ENCODE peak calls at places on chromosomes 3 and 15, in four cellular contexts. H is tibial nerve, Z is coronary artery, A is fibroblast of pulmonary artery. U is an unnamed sample.

GRCh38 chr15:34154725-34155204 is 52.9 kb downstream of the PGBD4 start:
- DNase-seq in H (no peak), Z (no peak), A (no peak), U (no peak)

GRCh38 chr15:75348034-75348562 is 1.3 kb downstream of the NEIL1 start:
- DNase-seq in H (no peak), Z (no peak), A (no peak), U (no peak)

GRCh38 chr3:10845240-10845761 is 29.3 kb downstream of the SLC6A11 start:
- DNase-seq in H (no peak), Z (no peak), A (no peak), U (no peak)

GRCh38 chr15:58459562-58459961 is 27.8 kb downstream of the LIPC start:
- DNase-seq in H (no peak), Z (no peak), A (no peak), U (no peak)

GRCh38 chr3:104916971-104917370 is 449.7 kb upstream of the ALCAM start:
- DNase-seq in H (no peak), Z (no peak), A (no peak), U (no peak)

GRCh38 chr15:85886345-85886935 is 91.7 kb upstream of the KLHL25 start:
- DNase-seq in H (no peak), Z (no peak), A (no peak), U (no peak)

GRCh38 chr3:192354687-192355086 is 372.7 kb downstream of the FGF12 start:
- DNase-seq in H (no peak), Z (no peak), A (no peak), U (no peak)

GRCh38 chr15:100779331-100780207 is 100.1 kb upstream of the ALDH1A3 start:
- DNase-seq in H (peak; percentile 8), Z (peak; percentile 46), A (no peak), U (peak; percentile 62)

GRCh38 chr15:69666921-69667811 is 214.5 kb downstream of the RPLP1 start:
- DNase-seq in H (no peak), Z (peak; percentile 73), A (no peak), U (no peak)

GRCh38 chr3:186467969-186468368 is 76.2 kb downstream of the CRYGS start:
- DNase-seq in H (no peak), Z (no peak), A (no peak), U (no peak)

GRCh38 chr15:58748787-58749531 is 548 bp downstream of the ADAM10 start:
- DNase-seq in H (no peak), Z (peak; percentile 81), A (peak; percentile 59), U (peak; percentile 79)

GRCh38 chr3:57004154-57004730 is 56.2 kb upstream of the SPATA12 start:
- DNase-seq in H (no peak), Z (no peak), A (no peak), U (no peak)

GRCh38 chr15:70504305-70504951 is 258.9 kb downstream of the UACA start:
- DNase-seq in H (peak; percentile 27), Z (no peak), A (peak; percentile 69), U (no peak)

GRCh38 chr3:11159421-11159904 is 5.2 kb downstream of the HRH1 start:
- DNase-seq in H (peak; percentile 53), Z (no peak), A (peak; percentile 91), U (no peak)

GRCh38 chr3:129650256-129650872 is 43.9 kb upstream of the PLXND1 start:
- DNase-seq in H (peak; percentile 60), Z (peak; percentile 84), A (peak; percentile 91), U (no peak)

GRCh38 chr3:69699183-69699582 is 40.1 kb upstream of the MITF start:
- DNase-seq in H (no peak), Z (no peak), A (no peak), U (no peak)

GRCh38 chr15:25335279-25335678 is 103.5 kb downstream of the UBE3A start:
- DNase-seq in H (no peak), Z (no peak), A (no peak), U (no peak)

GRCh38 chr15:44712108-44713005 is 1.0 kb downstream of the B2M start:
- DNase-seq in H (peak; percentile 35), Z (peak; percentile 82), A (peak; percentile 89), U (no peak)

GRCh38 chr3:46667657-46668056 is 25.8 kb downstream of the ALS2CL start:
- DNase-seq in H (no peak), Z (peak; percentile 58), A (no peak), U (peak; percentile 60)

GRCh38 chr15:79431636-79432344 is at the start of gene MINAR1:
- DNase-seq in H (no peak), Z (no peak), A (peak; percentile 41), U (peak; percentile 76)
- TF ChIP-seq CTCF in H (no peak), Z (no peak), A (no peak), U (peak; percentile 52)

GRCh38 chr15:23503546-23503945 is 56.5 kb upstream of the GOLGA6L2 start:
- DNase-seq in H (no peak), Z (no peak), A (no peak), U (no peak)

DNA sequence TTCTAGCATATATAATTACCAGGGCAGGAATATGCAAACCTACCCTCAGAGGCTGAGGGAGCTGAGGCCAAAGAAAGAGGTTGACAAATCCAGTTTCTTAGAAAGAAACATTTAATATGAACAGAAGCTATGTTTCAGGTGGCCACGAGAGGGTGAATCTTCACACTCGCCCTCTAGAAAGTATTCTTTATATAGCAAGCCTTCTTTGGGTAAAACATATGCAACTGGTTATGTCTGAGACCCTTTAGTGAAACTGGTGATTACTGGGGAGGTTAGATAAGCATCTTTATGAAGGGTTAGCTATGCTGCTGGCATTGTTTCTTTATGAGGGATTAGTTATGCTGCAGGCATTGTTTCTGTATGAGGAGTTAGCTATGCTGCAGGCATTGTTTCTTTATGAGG is 50.7 kb upstream of the GOLGA6L2 start:
- DNase-seq in H (no peak), Z (no peak), A (no peak), U (no peak)
- TF ChIP-seq CTCF in H (no peak), Z (no peak), A (peak; percentile 6), U (peak; percentile 67)

GRCh38 chr3:9727041-9727595 is 4.4 kb upstream of the BRPF1 start:
- DNase-seq in H (no peak), Z (no peak), A (no peak), U (no peak)
- TF ChIP-seq CTCF in H (no peak), Z (no peak), A (peak; percentile 15), U (peak; percentile 60)

DNA sequence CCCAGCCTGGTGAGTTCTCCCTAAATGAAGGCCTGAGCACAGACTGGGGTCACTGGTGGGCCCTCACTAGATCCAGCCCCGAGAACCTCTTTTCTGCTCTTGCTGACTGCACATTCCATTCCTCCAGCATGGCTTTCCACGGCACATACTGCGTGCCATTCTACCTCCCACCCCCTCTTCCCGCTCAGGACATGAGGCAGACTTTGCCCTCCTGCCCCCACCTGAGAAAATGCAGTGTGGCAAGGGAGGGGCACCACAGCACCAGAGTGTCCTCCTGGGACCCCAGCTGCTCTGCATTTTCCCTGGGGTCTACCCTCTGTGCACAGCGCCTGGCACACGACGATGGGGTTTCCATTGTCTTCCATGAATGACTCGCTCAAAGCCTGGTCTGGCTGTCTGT is 6.1 kb upstream of the SLCO2A1 start:
- DNase-seq in H (no peak), Z (peak; percentile 49), A (no peak), U (no peak)
- TF ChIP-seq CTCF in H (no peak), Z (no peak), A (no peak), U (no peak)

GRCh38 chr15:65632780-65633384 is 11.1 kb downstream of the SLC24A1 start:
- DNase-seq in H (no peak), Z (no peak), A (no peak), U (no peak)
- TF ChIP-seq CTCF in H (no peak), Z (no peak), A (no peak), U (no peak)

DNA sequence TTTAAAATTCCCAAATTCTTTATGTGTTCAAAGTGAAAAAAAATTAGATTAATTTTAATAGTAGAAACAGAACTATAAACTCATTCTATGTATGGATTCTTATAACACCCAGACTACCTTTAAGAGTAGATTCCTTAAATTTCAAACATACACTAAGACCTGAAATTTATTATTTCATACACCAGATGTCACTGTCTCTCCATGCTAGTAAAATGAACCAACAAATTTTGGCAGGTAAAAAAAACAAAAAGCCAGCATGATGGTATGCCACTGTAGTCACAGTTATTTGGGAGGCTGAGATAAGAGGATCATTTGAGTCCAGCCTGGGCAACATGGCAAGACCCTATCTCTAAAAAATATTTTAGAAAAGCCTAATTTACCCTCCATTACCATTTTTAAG is 461.3 kb upstream of the NAALADL2 start:
- DNase-seq in H (no peak), Z (no peak), A (peak; percentile 73), U (no peak)
- TF ChIP-seq CTCF in H (peak; percentile 39), Z (no peak), A (peak; percentile 45), U (peak; percentile 59)

GRCh38 chr3:16828815-16829214 is 55.9 kb upstream of the PLCL2 start:
- DNase-seq in H (no peak), Z (no peak), A (peak; percentile 81), U (no peak)
- TF ChIP-seq CTCF in H (no peak), Z (no peak), A (peak; percentile 58), U (peak; percentile 50)

GRCh38 chr3:127002195-127003174 is 19.6 kb downstream of the PLXNA1 start:
- DNase-seq in H (peak; percentile 82), Z (peak; percentile 94), A (peak; percentile 92), U (peak; percentile 83)
- TF ChIP-seq CTCF in H (peak; percentile 75), Z (no peak), A (peak; percentile 52), U (peak; percentile 65)

GRCh38 chr3:68288050-68288449 is 633.6 kb upstream of the SUCLG2 start:
- DNase-seq in H (no peak), Z (no peak), A (no peak), U (no peak)

GRCh38 chr3:68295457-68295856 is 636.9 kb downstream of the TAFA4 start:
- DNase-seq in H (no peak), Z (no peak), A (no peak), U (no peak)

GRCh38 chr3:68290333-68290732 is 635.9 kb upstream of the SUCLG2 start:
- DNase-seq in H (no peak), Z (no peak), A (no peak), U (no peak)
- TF ChIP-seq CTCF in H (no peak), Z (no peak), A (no peak), U (no peak)